ENCODE peak calls at places on chromosomes 7 and 10, in nine cellular contexts. I is IMR-90; E is activated naive CD8-positive, alpha-beta T cell treated with anti-CD3 and anti-CD28 coated beads, Interleukin-2, amount 50 U/mL, for 16 hours; D is substantia nigra; T is Peyer's patch; V is cardiac fibroblast; P is cardiac muscle cell; K is ACHN; G is SW480. X is an unnamed sample.

GRCh38 chr7:92643821-92644220 is 53.6 kb upstream of the FAM133B start:
- DNase-seq in V (no peak), I (no peak), E (no peak), K (no peak), D (no peak), G (no peak), T (no peak), P (no peak), X (no peak)

GRCh38 chr7:130896898-130897514 is 163.0 kb upstream of the KLF14 start:
- DNase-seq in D (peak), T (peak), E (peak), I (peak), G (peak), P (peak), V (peak), K (peak), X (peak)

GRCh38 chr10:118047363-118047719 is 600 bp upstream of the RAB11FIP2 start:
- DNase-seq in V (no peak), K (no peak), G (no peak), I (no peak), E (no peak), T (peak), D (no peak), P (no peak), X (no peak)

GRCh38 chr7:133843341-133843740 is 283.8 kb upstream of the LRGUK start:
- DNase-seq in I (no peak), D (no peak), E (no peak), G (no peak), V (no peak), P (no peak), T (no peak), K (no peak), X (no peak)

GRCh38 chr7:22168129-22168634 is 188.8 kb downstream of the RAPGEF5 start:
- DNase-seq in D (no peak), E (no peak), G (no peak), P (no peak), V (no peak), I (no peak), T (no peak), K (no peak), X (no peak)

GRCh38 chr7:106485031-106485551 is 175.9 kb downstream of the CCDC71L start:
- DNase-seq in V (peak), T (no peak), K (peak), P (no peak), E (no peak), I (peak), G (peak), D (no peak), X (no peak)

GRCh38 chr10:127417031-127417430 is 132.1 kb upstream of the NPS start:
- DNase-seq in I (no peak), P (no peak), D (no peak), T (no peak), G (no peak), V (no peak), E (no peak), K (no peak), X (no peak)

GRCh38 chr10:127935115-127935561 is 28.2 kb downstream of the PTPRE start:
- DNase-seq in T (no peak), D (no peak), E (no peak), P (no peak), G (no peak), I (no peak), K (no peak), V (no peak), X (no peak)

GRCh38 chr10:51389415-51390342 is 309.7 kb downstream of the CSTF2T start:
- DNase-seq in T (peak), I (peak), G (peak), V (peak), P (peak), E (peak), D (peak), K (peak), X (peak)

GRCh38 chr7:43877968-43878864 is 8.9 kb upstream of the MRPS24 start:
- DNase-seq in T (no peak), K (no peak), P (no peak), V (no peak), G (no peak), E (no peak), I (no peak), D (no peak), X (no peak)

GRCh38 chr7:158255156-158255555 is 332.5 kb downstream of the PTPRN2 start:
- DNase-seq in V (no peak), I (no peak), T (peak), P (no peak), D (no peak), K (no peak), E (no peak), G (no peak), X (no peak)

GRCh38 chr7:2941201-2941859 is 97.2 kb upstream of the GNA12 start:
- DNase-seq in D (no peak), I (no peak), P (no peak), K (no peak), V (no peak), G (no peak), E (no peak), T (no peak), X (peak)

GRCh38 chr10:81828251-81828650 is 46.7 kb upstream of the NRG3 start:
- DNase-seq in G (no peak), K (no peak), E (no peak), D (no peak), V (no peak), T (no peak), I (no peak), P (no peak), X (no peak)

GRCh38 chr10:60943372-60944158 is 420 bp downstream of the RHOBTB1 start:
- DNase-seq in V (peak), D (peak), E (no peak), T (peak), G (peak), K (peak), P (peak), I (peak), X (peak)

GRCh38 chr7:142813262-142813661 is 41.6 kb upstream of the EPHB6 start:
- DNase-seq in K (no peak), D (no peak), P (no peak), E (no peak), V (peak), T (no peak), G (peak), I (peak), X (no peak)

GRCh38 chr7:155680124-155680523 is 35.7 kb downstream of the RBM33 start:
- DNase-seq in K (no peak), E (no peak), G (no peak), I (no peak), D (no peak), P (no peak), V (no peak), T (no peak), X (no peak)

GRCh38 chr7:102832694-102833093 is 80.1 kb upstream of the LRRC17 start:
- DNase-seq in K (no peak), V (no peak), T (no peak), G (no peak), P (no peak), I (no peak), D (no peak), E (no peak), X (no peak)

GRCh38 chr7:130990178-130990832 is 256.3 kb upstream of the KLF14 start:
- DNase-seq in G (no peak), K (no peak), I (no peak), T (peak), V (no peak), P (no peak), E (no peak), D (no peak), X (peak)

GRCh38 chr10:62083413-62083794 is 181.9 kb downstream of the ARID5B start:
- DNase-seq in D (no peak), V (peak), P (no peak), E (no peak), K (no peak), I (no peak), G (no peak), T (no peak), X (no peak)

GRCh38 chr7:96311967-96312366 is 9.9 kb downstream of the SLC25A13 start:
- DNase-seq in V (peak), P (peak), D (no peak), K (no peak), E (no peak), T (no peak), G (no peak), I (peak), X (peak)

GRCh38 chr10:20767028-20767427 is 130.1 kb downstream of the NEBL start:
- DNase-seq in G (no peak), I (peak), K (peak), E (no peak), P (no peak), V (peak), D (no peak), T (no peak), X (no peak)

GRCh38 chr10:106082865-106083264 is 1081.6 kb downstream of the SORCS1 start:
- DNase-seq in D (no peak), I (no peak), T (no peak), E (no peak), P (no peak), K (no peak), V (peak), G (no peak), X (no peak)

GRCh38 chr7:27922907-27923306 is 182.9 kb downstream of the TAX1BP1 start:
- DNase-seq in D (no peak), P (no peak), E (no peak), G (no peak), K (no peak), T (no peak), I (no peak), V (no peak), X (no peak)